ENCODE peak calls at places on chromosomes 5 and 9, in six cellular contexts. One of them, this sample, is unnamed.

GRCh38 chr5:122165574-122166021 is 36.3 kb downstream of the ZNF474 start:
- DNase-seq in bronchial epithelial cell: no peak
- DNase-seq in AG10803: peak
- DNase-seq in nephron progenitor cell: no peak
- DNase-seq in left lung: no peak
- DNase-seq in LNCaP clone FGC: no peak
- DNase-seq in this sample: no peak

GRCh38 chr9:85045271-85045670 is 375.7 kb downstream of the NTRK2 start:
- DNase-seq in bronchial epithelial cell: peak
- DNase-seq in AG10803: no peak
- DNase-seq in nephron progenitor cell: no peak
- DNase-seq in left lung: no peak
- DNase-seq in LNCaP clone FGC: no peak
- DNase-seq in this sample: no peak

GRCh38 chr5:145553177-145553576 is 282.0 kb downstream of the PRELID2 start:
- DNase-seq in bronchial epithelial cell: peak
- DNase-seq in AG10803: no peak
- DNase-seq in nephron progenitor cell: no peak
- DNase-seq in left lung: no peak
- DNase-seq in LNCaP clone FGC: no peak
- DNase-seq in this sample: no peak

GRCh38 chr5:74502479-74502950 is 138.0 kb downstream of the ENC1 start:
- DNase-seq in bronchial epithelial cell: no peak
- DNase-seq in AG10803: no peak
- DNase-seq in nephron progenitor cell: no peak
- DNase-seq in left lung: no peak
- DNase-seq in LNCaP clone FGC: no peak
- DNase-seq in this sample: no peak

GRCh38 chr5:67476531-67476930 is 279.9 kb upstream of the CD180 start:
- DNase-seq in bronchial epithelial cell: peak
- DNase-seq in AG10803: peak
- DNase-seq in nephron progenitor cell: no peak
- DNase-seq in left lung: no peak
- DNase-seq in LNCaP clone FGC: no peak
- DNase-seq in this sample: no peak

GRCh38 chr9:113892861-113893491 is 16.9 kb downstream of the ZNF618 start:
- DNase-seq in bronchial epithelial cell: no peak
- DNase-seq in AG10803: no peak
- DNase-seq in nephron progenitor cell: no peak
- DNase-seq in left lung: no peak
- DNase-seq in LNCaP clone FGC: no peak
- DNase-seq in this sample: no peak

GRCh38 chr9:110890416-110890815 is 147.9 kb downstream of the LPAR1 start:
- DNase-seq in bronchial epithelial cell: no peak
- DNase-seq in AG10803: peak
- DNase-seq in nephron progenitor cell: no peak
- DNase-seq in left lung: no peak
- DNase-seq in LNCaP clone FGC: no peak
- DNase-seq in this sample: no peak

GRCh38 chr5:156597276-156597675 is 252.8 kb upstream of the PPP1R2B start:
- DNase-seq in bronchial epithelial cell: no peak
- DNase-seq in AG10803: no peak
- DNase-seq in nephron progenitor cell: no peak
- DNase-seq in left lung: no peak
- DNase-seq in LNCaP clone FGC: no peak
- DNase-seq in this sample: no peak

GRCh38 chr5:133384903-133385302 is 227.4 kb downstream of the FSTL4 start:
- DNase-seq in bronchial epithelial cell: no peak
- DNase-seq in AG10803: no peak
- DNase-seq in nephron progenitor cell: no peak
- DNase-seq in left lung: no peak
- DNase-seq in LNCaP clone FGC: no peak
- DNase-seq in this sample: no peak

GRCh38 chr5:92599217-92599810 is 981.7 kb downstream of the NR2F1-AS1 start:
- DNase-seq in bronchial epithelial cell: no peak
- DNase-seq in AG10803: peak
- DNase-seq in nephron progenitor cell: no peak
- DNase-seq in left lung: no peak
- DNase-seq in LNCaP clone FGC: no peak
- DNase-seq in this sample: no peak

GRCh38 chr9:34197756-34198711 is 19.2 kb downstream of the UBAP1 start:
- DNase-seq in bronchial epithelial cell: no peak
- DNase-seq in AG10803: no peak
- DNase-seq in nephron progenitor cell: no peak
- DNase-seq in left lung: no peak
- DNase-seq in LNCaP clone FGC: peak
- DNase-seq in this sample: no peak

GRCh38 chr5:107381189-107381856 is 289.4 kb downstream of the EFNA5 start:
- DNase-seq in bronchial epithelial cell: peak
- DNase-seq in AG10803: peak
- DNase-seq in nephron progenitor cell: no peak
- DNase-seq in left lung: no peak
- DNase-seq in LNCaP clone FGC: no peak
- DNase-seq in this sample: no peak

GRCh38 chr5:93035194-93035593 is 545.8 kb downstream of the NR2F1-AS1 start:
- DNase-seq in bronchial epithelial cell: no peak
- DNase-seq in AG10803: no peak
- DNase-seq in nephron progenitor cell: peak
- DNase-seq in left lung: no peak
- DNase-seq in LNCaP clone FGC: no peak
- DNase-seq in this sample: no peak

GRCh38 chr5:108516771-108517170 is 134.9 kb upstream of the FBXL17 start:
- DNase-seq in bronchial epithelial cell: no peak
- DNase-seq in AG10803: no peak
- DNase-seq in nephron progenitor cell: no peak
- DNase-seq in left lung: no peak
- DNase-seq in LNCaP clone FGC: no peak
- DNase-seq in this sample: no peak

GRCh38 chr5:116814656-116815055 is 240.0 kb upstream of the SEMA6A start:
- DNase-seq in bronchial epithelial cell: no peak
- DNase-seq in AG10803: no peak
- DNase-seq in nephron progenitor cell: no peak
- DNase-seq in left lung: no peak
- DNase-seq in LNCaP clone FGC: no peak
- DNase-seq in this sample: no peak

GRCh38 chr9:130466537-130467217 is 21.9 kb downstream of the ASS1 start:
- DNase-seq in bronchial epithelial cell: no peak
- DNase-seq in AG10803: no peak
- DNase-seq in nephron progenitor cell: peak
- DNase-seq in left lung: no peak
- DNase-seq in LNCaP clone FGC: no peak
- DNase-seq in this sample: no peak

GRCh38 chr9:130100681-130101080 is 47.0 kb downstream of the GPR107 start:
- DNase-seq in bronchial epithelial cell: no peak
- DNase-seq in AG10803: no peak
- DNase-seq in nephron progenitor cell: no peak
- DNase-seq in left lung: no peak
- DNase-seq in LNCaP clone FGC: no peak
- DNase-seq in this sample: no peak

GRCh38 chr5:12019306-12019705 is 115.1 kb upstream of the CTNND2 start:
- DNase-seq in bronchial epithelial cell: no peak
- DNase-seq in AG10803: no peak
- DNase-seq in nephron progenitor cell: no peak
- DNase-seq in left lung: no peak
- DNase-seq in LNCaP clone FGC: no peak
- DNase-seq in this sample: no peak

GRCh38 chr5:12022444-12022843 is 118.2 kb upstream of the CTNND2 start:
- DNase-seq in bronchial epithelial cell: no peak
- DNase-seq in AG10803: no peak
- DNase-seq in nephron progenitor cell: no peak
- DNase-seq in left lung: no peak
- DNase-seq in LNCaP clone FGC: no peak
- DNase-seq in this sample: no peak

DNA sequence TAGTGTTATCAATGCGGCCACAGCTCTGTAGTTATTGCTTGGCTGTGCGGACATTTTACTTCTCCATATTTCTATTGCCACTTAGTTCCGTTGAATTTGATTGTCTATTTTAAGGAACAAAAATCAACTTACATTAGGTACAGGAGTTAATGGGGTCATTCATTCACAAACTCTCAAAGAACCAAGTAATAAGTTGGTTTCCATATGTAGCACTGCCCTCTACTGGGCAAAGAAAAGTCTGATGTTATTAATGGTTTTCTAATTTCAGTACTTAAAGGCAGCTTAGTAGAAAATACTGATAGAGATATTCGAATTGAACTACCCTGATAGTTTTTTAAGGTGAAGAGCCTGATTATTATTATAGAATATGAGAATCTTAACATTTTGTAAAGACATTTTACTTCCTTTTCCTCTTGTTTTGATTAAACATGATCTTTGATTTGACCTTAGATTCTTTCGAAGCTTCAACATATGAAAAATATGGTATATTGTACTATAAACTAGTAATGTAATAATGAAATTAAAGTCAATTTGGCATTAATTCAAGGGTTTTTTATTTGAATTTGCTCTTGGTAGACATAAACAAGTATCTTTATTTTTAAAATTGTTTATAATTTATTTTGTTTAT is 119.5 kb upstream of the CTNND2 start:
- DNase-seq in bronchial epithelial cell: peak
- DNase-seq in AG10803: peak
- DNase-seq in nephron progenitor cell: peak
- DNase-seq in left lung: no peak
- DNase-seq in LNCaP clone FGC: peak
- DNase-seq in this sample: no peak
- TF ChIP-seq CTCF in bronchial epithelial cell: peak
- TF ChIP-seq CTCF in AG10803: peak
- TF ChIP-seq CTCF in nephron progenitor cell: peak
- TF ChIP-seq CTCF in left lung: no peak
- TF ChIP-seq CTCF in LNCaP clone FGC: peak
- TF ChIP-seq CTCF in this sample: peak

GRCh38 chr5:34535433-34535832 is 120.7 kb upstream of the RAI14 start:
- DNase-seq in bronchial epithelial cell: no peak
- DNase-seq in AG10803: no peak
- DNase-seq in nephron progenitor cell: no peak
- DNase-seq in left lung: no peak
- DNase-seq in LNCaP clone FGC: no peak
- DNase-seq in this sample: no peak

GRCh38 chr5:34536699-34537098 is 119.4 kb upstream of the RAI14 start:
- DNase-seq in bronchial epithelial cell: no peak
- DNase-seq in AG10803: no peak
- DNase-seq in nephron progenitor cell: no peak
- DNase-seq in left lung: no peak
- DNase-seq in LNCaP clone FGC: no peak
- DNase-seq in this sample: no peak

GRCh38 chr5:34535944-34536628 is 120.0 kb upstream of the RAI14 start:
- DNase-seq in bronchial epithelial cell: peak
- DNase-seq in AG10803: no peak
- DNase-seq in nephron progenitor cell: no peak
- DNase-seq in left lung: no peak
- DNase-seq in LNCaP clone FGC: no peak
- DNase-seq in this sample: no peak

GRCh38 chr5:34539183-34539582 is 116.9 kb upstream of the RAI14 start:
- DNase-seq in bronchial epithelial cell: no peak
- DNase-seq in AG10803: no peak
- DNase-seq in nephron progenitor cell: no peak
- DNase-seq in left lung: no peak
- DNase-seq in LNCaP clone FGC: no peak
- DNase-seq in this sample: no peak

GRCh38 chr5:34538026-34538672 is 118.0 kb upstream of the RAI14 start:
- DNase-seq in bronchial epithelial cell: peak
- DNase-seq in AG10803: no peak
- DNase-seq in nephron progenitor cell: no peak
- DNase-seq in left lung: no peak
- DNase-seq in LNCaP clone FGC: no peak
- DNase-seq in this sample: no peak
- TF ChIP-seq CTCF in bronchial epithelial cell: peak
- TF ChIP-seq CTCF in AG10803: peak
- TF ChIP-seq CTCF in nephron progenitor cell: no peak
- TF ChIP-seq CTCF in left lung: no peak
- TF ChIP-seq CTCF in LNCaP clone FGC: no peak
- TF ChIP-seq CTCF in this sample: no peak

DNA sequence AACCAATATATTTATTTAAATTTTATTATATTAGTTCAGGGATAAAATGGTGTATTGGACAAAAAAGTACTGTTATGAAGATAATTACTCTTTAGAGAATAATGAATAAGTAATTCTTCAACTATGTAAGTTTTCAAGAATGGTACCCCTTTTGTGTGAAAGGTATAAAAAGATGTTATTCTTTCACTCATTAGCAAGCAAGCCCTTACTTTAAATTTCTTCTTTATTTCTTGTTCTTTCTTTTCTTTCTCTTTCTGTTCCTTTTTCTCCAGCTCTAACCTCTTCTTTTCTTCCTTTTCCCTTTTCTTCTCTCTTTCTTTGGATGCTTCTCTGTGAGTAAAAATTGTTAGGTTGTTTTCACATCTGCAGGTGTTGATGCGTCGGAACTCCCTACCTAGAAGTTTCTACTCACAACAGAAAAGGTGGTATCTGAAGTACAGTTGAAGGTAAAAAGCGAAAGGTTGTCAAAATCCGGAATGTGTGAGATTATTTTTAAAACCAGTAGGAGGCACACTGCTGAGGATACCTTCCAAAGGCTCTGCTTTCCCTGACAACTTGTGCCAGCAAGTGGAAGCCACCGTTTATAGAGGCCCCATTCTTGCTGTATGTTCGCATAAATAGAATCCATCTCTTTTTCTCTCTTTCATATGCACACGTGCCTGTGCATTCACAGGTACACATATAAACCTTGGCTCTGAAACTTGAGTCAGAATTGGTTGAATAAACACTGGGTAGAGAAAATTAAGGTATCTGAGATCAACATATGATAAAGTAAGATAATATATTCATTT is 63.4 kb upstream of the RICTOR start:
- DNase-seq in bronchial epithelial cell: peak
- DNase-seq in AG10803: no peak
- DNase-seq in nephron progenitor cell: no peak
- DNase-seq in left lung: no peak
- DNase-seq in LNCaP clone FGC: no peak
- DNase-seq in this sample: no peak
- TF ChIP-seq CTCF in bronchial epithelial cell: peak
- TF ChIP-seq CTCF in AG10803: no peak
- TF ChIP-seq CTCF in nephron progenitor cell: no peak
- TF ChIP-seq CTCF in left lung: no peak
- TF ChIP-seq CTCF in LNCaP clone FGC: peak
- TF ChIP-seq CTCF in this sample: peak

GRCh38 chr9:127895811-127896210 is 3.6 kb downstream of the ST6GALNAC6 start:
- DNase-seq in bronchial epithelial cell: no peak
- DNase-seq in AG10803: no peak
- DNase-seq in nephron progenitor cell: no peak
- DNase-seq in left lung: no peak
- DNase-seq in LNCaP clone FGC: no peak
- DNase-seq in this sample: no peak

GRCh38 chr9:127897194-127897692 is 2.2 kb downstream of the ST6GALNAC6 start:
- DNase-seq in bronchial epithelial cell: no peak
- DNase-seq in AG10803: peak
- DNase-seq in nephron progenitor cell: peak
- DNase-seq in left lung: peak
- DNase-seq in LNCaP clone FGC: no peak
- DNase-seq in this sample: peak

GRCh38 chr9:127899200-127899943 is at the start of gene ST6GALNAC6:
- DNase-seq in bronchial epithelial cell: no peak
- DNase-seq in AG10803: peak
- DNase-seq in nephron progenitor cell: peak
- DNase-seq in left lung: peak
- DNase-seq in LNCaP clone FGC: no peak
- DNase-seq in this sample: peak

GRCh38 chr9:127896395-127897193 is 2.8 kb downstream of the ST6GALNAC6 start:
- DNase-seq in bronchial epithelial cell: no peak
- DNase-seq in AG10803: no peak
- DNase-seq in nephron progenitor cell: no peak
- DNase-seq in left lung: no peak
- DNase-seq in LNCaP clone FGC: no peak
- DNase-seq in this sample: no peak

GRCh38 chr9:127898433-127899199 is 787 bp downstream of the ST6GALNAC6 start:
- DNase-seq in bronchial epithelial cell: peak
- DNase-seq in AG10803: peak
- DNase-seq in nephron progenitor cell: peak
- DNase-seq in left lung: no peak
- DNase-seq in LNCaP clone FGC: no peak
- DNase-seq in this sample: no peak
- TF ChIP-seq CTCF in bronchial epithelial cell: no peak
- TF ChIP-seq CTCF in AG10803: no peak
- TF ChIP-seq CTCF in nephron progenitor cell: no peak
- TF ChIP-seq CTCF in left lung: no peak
- TF ChIP-seq CTCF in LNCaP clone FGC: no peak
- TF ChIP-seq CTCF in this sample: no peak

This sample was measured in progenitor cell of endocrine pancreas.